ENCODE peak calls at places on chromosomes 7 and 10, in five cellular contexts. One of them, this sample, is unnamed.

GRCh38 chr7:29193316-29194205 is 1.0 kb upstream of the CHN2 start:
- ATAC-seq in GM12878: no peak
- ATAC-seq in K562: no peak
- ATAC-seq in GM23338: peak; percentile 11
- ATAC-seq in HCT116: no peak
- ATAC-seq in this sample: no peak

GRCh38 chr10:20406607-20407188 is 490.4 kb downstream of the NEBL start:
- ATAC-seq in GM12878: no peak
- ATAC-seq in K562: no peak
- ATAC-seq in GM23338: no peak
- ATAC-seq in HCT116: no peak
- ATAC-seq in this sample: peak; percentile 13

GRCh38 chr7:66047426-66047825 is 28.2 kb upstream of the ASL start:
- ATAC-seq in GM12878: no peak
- ATAC-seq in K562: no peak
- ATAC-seq in GM23338: no peak
- ATAC-seq in HCT116: peak; percentile 92
- ATAC-seq in this sample: no peak

GRCh38 chr10:99937630-99938029 is 72.1 kb downstream of the DNMBP start:
- ATAC-seq in GM12878: peak; percentile 83
- ATAC-seq in K562: no peak
- ATAC-seq in GM23338: no peak
- ATAC-seq in HCT116: no peak
- ATAC-seq in this sample: no peak

GRCh38 chr10:27242473-27242950 is 1.9 kb upstream of the ACBD5 start:
- ATAC-seq in GM12878: no peak
- ATAC-seq in K562: no peak
- ATAC-seq in GM23338: no peak
- ATAC-seq in HCT116: no peak
- ATAC-seq in this sample: no peak

GRCh38 chr7:95550546-95550945 is 45.8 kb downstream of the PDK4 start:
- ATAC-seq in GM12878: no peak
- ATAC-seq in K562: no peak
- ATAC-seq in GM23338: no peak
- ATAC-seq in HCT116: no peak
- ATAC-seq in this sample: no peak

GRCh38 chr10:75197066-75197465 is 13.5 kb upstream of the VDAC2 start:
- ATAC-seq in GM12878: no peak
- ATAC-seq in K562: peak; percentile 43
- ATAC-seq in GM23338: no peak
- ATAC-seq in HCT116: no peak
- ATAC-seq in this sample: no peak

GRCh38 chr10:50480054-50481007 is 143.4 kb downstream of the SGMS1 start:
- ATAC-seq in GM12878: no peak
- ATAC-seq in K562: no peak
- ATAC-seq in GM23338: peak; percentile 26
- ATAC-seq in HCT116: no peak
- ATAC-seq in this sample: no peak

GRCh38 chr7:47153076-47153475 is 428.8 kb downstream of the TNS3 start:
- ATAC-seq in GM12878: no peak
- ATAC-seq in K562: no peak
- ATAC-seq in GM23338: no peak
- ATAC-seq in HCT116: no peak
- ATAC-seq in this sample: peak; percentile 74

GRCh38 chr7:8147004-8147403 is 115.0 kb downstream of the ICA1 start:
- ATAC-seq in GM12878: no peak
- ATAC-seq in K562: no peak
- ATAC-seq in GM23338: peak; percentile 92
- ATAC-seq in HCT116: no peak
- ATAC-seq in this sample: no peak

GRCh38 chr10:32317795-32318194 is 29.2 kb downstream of the EPC1 start:
- ATAC-seq in GM12878: peak; percentile 95
- ATAC-seq in K562: no peak
- ATAC-seq in GM23338: no peak
- ATAC-seq in HCT116: no peak
- ATAC-seq in this sample: no peak

GRCh38 chr10:28897617-28898464 is 220.5 kb downstream of the BAMBI start:
- ATAC-seq in GM12878: no peak
- ATAC-seq in K562: no peak
- ATAC-seq in GM23338: no peak
- ATAC-seq in HCT116: no peak
- ATAC-seq in this sample: no peak

GRCh38 chr10:46291817-46292572 is 5.2 kb downstream of the ANTXRL start:
- ATAC-seq in GM12878: no peak
- ATAC-seq in K562: no peak
- ATAC-seq in GM23338: no peak
- ATAC-seq in HCT116: no peak
- ATAC-seq in this sample: peak; percentile 17

GRCh38 chr10:88113232-88113631 is 249.8 kb downstream of the PTEN start:
- ATAC-seq in GM12878: peak; percentile 44
- ATAC-seq in K562: no peak
- ATAC-seq in GM23338: no peak
- ATAC-seq in HCT116: no peak
- ATAC-seq in this sample: no peak

GRCh38 chr10:42630537-42631134 is 7.7 kb downstream of the ZNF33B start:
- ATAC-seq in GM12878: peak; percentile 49
- ATAC-seq in K562: no peak
- ATAC-seq in GM23338: no peak
- ATAC-seq in HCT116: no peak
- ATAC-seq in this sample: no peak

GRCh38 chr7:111727905-111728634 is 165.8 kb upstream of the IMMP2L start:
- ATAC-seq in GM12878: no peak
- ATAC-seq in K562: no peak
- ATAC-seq in GM23338: peak; percentile 79
- ATAC-seq in HCT116: no peak
- ATAC-seq in this sample: no peak

GRCh38 chr7:110922906-110923305 is 168.0 kb upstream of the LRRN3 start:
- ATAC-seq in GM12878: no peak
- ATAC-seq in K562: no peak
- ATAC-seq in GM23338: no peak
- ATAC-seq in HCT116: no peak
- ATAC-seq in this sample: peak; percentile 58

GRCh38 chr7:54643064-54643463 is 100.9 kb downstream of the VSTM2A start:
- ATAC-seq in GM12878: no peak
- ATAC-seq in K562: no peak
- ATAC-seq in GM23338: peak; percentile 81
- ATAC-seq in HCT116: no peak
- ATAC-seq in this sample: no peak

GRCh38 chr10:35887686-35888085 is 245.6 kb upstream of the FZD8 start:
- ATAC-seq in GM12878: no peak
- ATAC-seq in K562: no peak
- ATAC-seq in GM23338: no peak
- ATAC-seq in HCT116: no peak
- ATAC-seq in this sample: no peak

GRCh38 chr7:120272261-120272895 is 597 bp upstream of the KCND2 start:
- ATAC-seq in GM12878: peak; percentile 63
- ATAC-seq in K562: peak; percentile 85
- ATAC-seq in GM23338: peak; percentile 56
- ATAC-seq in HCT116: peak; percentile 78
- ATAC-seq in this sample: peak; percentile 35

GRCh38 chr10:74373059-74373458 is 222.0 kb downstream of the ADK start:
- ATAC-seq in GM12878: no peak
- ATAC-seq in K562: no peak
- ATAC-seq in GM23338: no peak
- ATAC-seq in HCT116: no peak
- ATAC-seq in this sample: no peak

GRCh38 chr7:143901710-143902587 is at the start of gene TCAF1:
- ATAC-seq in GM12878: peak; percentile 96
- ATAC-seq in K562: peak; percentile 95
- ATAC-seq in GM23338: peak; percentile 83
- ATAC-seq in HCT116: peak; percentile 93
- ATAC-seq in this sample: peak; percentile 98

GRCh38 chr7:130154131-130154500 is 51.1 kb downstream of the TMEM209 start:
- ATAC-seq in GM12878: peak; percentile 17
- ATAC-seq in K562: peak; percentile 45
- ATAC-seq in GM23338: peak; percentile 19
- ATAC-seq in HCT116: peak; percentile 52
- ATAC-seq in this sample: no peak

GRCh38 chr7:85464042-85464651 is 277.3 kb upstream of the SEMA3D start:
- ATAC-seq in GM12878: no peak
- ATAC-seq in K562: no peak
- ATAC-seq in GM23338: no peak
- ATAC-seq in HCT116: no peak
- ATAC-seq in this sample: no peak

GRCh38 chr7:194996-195829 is 2.8 kb downstream of the FAM20C start:
- ATAC-seq in GM12878: no peak
- ATAC-seq in K562: no peak
- ATAC-seq in GM23338: no peak
- ATAC-seq in HCT116: no peak
- ATAC-seq in this sample: no peak

GRCh38 chr10:70748305-70748704 is 36.9 kb downstream of the TBATA start:
- ATAC-seq in GM12878: no peak
- ATAC-seq in K562: no peak
- ATAC-seq in GM23338: no peak
- ATAC-seq in HCT116: no peak
- ATAC-seq in this sample: no peak

GRCh38 chr7:121519548-121520521 is 123.7 kb upstream of the FAM3C start:
- ATAC-seq in GM12878: peak; percentile 74
- ATAC-seq in K562: peak; percentile 59
- ATAC-seq in GM23338: no peak
- ATAC-seq in HCT116: no peak
- ATAC-seq in this sample: peak; percentile 56

GRCh38 chr7:138876326-138876725 is 78.3 kb upstream of the ATP6V0A4 start:
- ATAC-seq in GM12878: no peak
- ATAC-seq in K562: no peak
- ATAC-seq in GM23338: no peak
- ATAC-seq in HCT116: no peak
- ATAC-seq in this sample: no peak

GRCh38 chr10:85888004-85888403 is 478.6 kb downstream of the GRID1 start:
- ATAC-seq in GM12878: no peak
- ATAC-seq in K562: no peak
- ATAC-seq in GM23338: no peak
- ATAC-seq in HCT116: no peak
- ATAC-seq in this sample: no peak

GRCh38 chr7:90492250-90492649 is 22.8 kb downstream of the PTTG1IP2 start:
- ATAC-seq in GM12878: no peak
- ATAC-seq in K562: no peak
- ATAC-seq in GM23338: no peak
- ATAC-seq in HCT116: no peak
- ATAC-seq in this sample: no peak

GRCh38 chr7:23410446-23411183 is 59.7 kb downstream of the IGF2BP3 start:
- ATAC-seq in GM12878: peak; percentile 97
- ATAC-seq in K562: no peak
- ATAC-seq in GM23338: no peak
- ATAC-seq in HCT116: no peak
- ATAC-seq in this sample: no peak

GRCh38 chr7:28169166-28169713 is 11.4 kb downstream of the JAZF1 start:
- ATAC-seq in GM12878: no peak
- ATAC-seq in K562: no peak
- ATAC-seq in GM23338: no peak
- ATAC-seq in HCT116: no peak
- ATAC-seq in this sample: no peak

GRCh38 chr10:124554085-124554858 is 92.6 kb downstream of the LHPP start:
- ATAC-seq in GM12878: no peak
- ATAC-seq in K562: peak; percentile 76
- ATAC-seq in GM23338: peak; percentile 58
- ATAC-seq in HCT116: peak; percentile 51
- ATAC-seq in this sample: no peak

GRCh38 chr7:27124096-27124978 is 6.2 kb downstream of the HOXA4 start:
- ATAC-seq in GM12878: no peak
- ATAC-seq in K562: no peak
- ATAC-seq in GM23338: no peak
- ATAC-seq in HCT116: peak; percentile 84
- ATAC-seq in this sample: peak; percentile 41
- H3K4me3 ChIP-seq in GM12878: no peak overlapping the region
- H3K4me3 ChIP-seq in K562: no peak overlapping the region
- H3K4me3 ChIP-seq in GM23338: no peak overlapping the region
- H3K4me3 ChIP-seq in HCT116: peak overlapping the region; percentile 27
- H3K4me3 ChIP-seq in this sample: peak overlapping the region; percentile 54

GRCh38 chr7:82250598-82250997 is 193.0 kb downstream of the CACNA2D1 start:
- ATAC-seq in GM12878: no peak
- ATAC-seq in K562: no peak
- ATAC-seq in GM23338: no peak
- ATAC-seq in HCT116: no peak
- ATAC-seq in this sample: no peak

GRCh38 chr7:82249979-82250378 is 193.6 kb downstream of the CACNA2D1 start:
- ATAC-seq in GM12878: no peak
- ATAC-seq in K562: no peak
- ATAC-seq in GM23338: no peak
- ATAC-seq in HCT116: no peak
- ATAC-seq in this sample: no peak

GRCh38 chr7:82241371-82241770 is 202.2 kb downstream of the CACNA2D1 start:
- ATAC-seq in GM12878: no peak
- ATAC-seq in K562: no peak
- ATAC-seq in GM23338: no peak
- ATAC-seq in HCT116: no peak
- ATAC-seq in this sample: no peak

GRCh38 chr7:82247814-82248433 is 195.7 kb downstream of the CACNA2D1 start:
- ATAC-seq in GM12878: peak; percentile 84
- ATAC-seq in K562: no peak
- ATAC-seq in GM23338: peak; percentile 90
- ATAC-seq in HCT116: peak; percentile 78
- ATAC-seq in this sample: no peak

GRCh38 chr7:82244947-82245346 is 198.6 kb downstream of the CACNA2D1 start:
- ATAC-seq in GM12878: no peak
- ATAC-seq in K562: no peak
- ATAC-seq in GM23338: no peak
- ATAC-seq in HCT116: no peak
- ATAC-seq in this sample: no peak
- TF ChIP-seq POLR2AphosphoS5 in GM12878: no peak
- TF ChIP-seq POLR2AphosphoS5 in K562: no peak
- TF ChIP-seq POLR2AphosphoS5 in GM23338: no peak
- TF ChIP-seq POLR2AphosphoS5 in HCT116: no peak
- TF ChIP-seq POLR2AphosphoS5 in this sample: no peak

DNA sequence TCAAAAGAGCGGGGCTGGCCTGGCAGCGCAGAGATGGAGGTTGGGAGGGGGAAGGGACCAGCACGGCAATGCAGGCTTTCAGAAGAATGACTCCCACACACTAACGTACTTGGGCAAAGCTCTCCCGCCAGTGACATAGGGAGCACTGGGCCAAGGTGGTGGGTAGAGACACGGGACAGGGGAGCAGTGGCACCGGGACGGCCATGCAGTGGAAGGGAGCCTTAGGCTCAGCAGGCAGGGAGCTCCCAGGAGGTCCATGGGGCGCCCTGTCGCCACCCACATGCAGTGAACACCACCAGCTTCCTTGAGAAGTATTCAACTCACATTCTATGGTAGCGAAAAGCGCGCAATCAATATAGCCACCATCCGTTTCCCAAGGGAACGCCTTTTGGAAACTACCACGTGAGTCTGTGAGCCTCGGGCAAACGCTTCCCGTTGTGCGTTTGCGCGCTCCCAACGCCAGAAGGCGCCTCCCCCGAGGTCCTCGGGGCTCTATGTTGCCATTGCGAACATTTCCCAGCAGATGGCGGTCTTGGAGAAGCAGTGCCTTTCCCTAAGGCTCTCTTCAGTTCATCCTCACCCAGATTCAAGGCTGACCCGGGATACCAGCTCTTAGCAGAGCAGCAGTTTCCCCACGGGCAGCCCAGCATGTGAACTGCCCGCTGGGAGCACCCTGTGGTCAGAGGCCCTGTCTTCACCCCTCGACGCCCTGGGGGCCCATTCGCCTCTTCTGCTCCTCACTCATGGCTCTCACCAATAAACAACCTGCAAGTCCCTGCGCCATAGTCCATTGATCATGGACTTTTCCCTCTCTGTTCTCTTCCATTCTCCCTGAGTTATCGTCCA is 16.4 kb upstream of the OPALIN start:
- ATAC-seq in GM12878: peak; percentile 91
- ATAC-seq in K562: peak; percentile 95
- ATAC-seq in GM23338: peak; percentile 83
- ATAC-seq in HCT116: peak; percentile 91
- ATAC-seq in this sample: peak; percentile 89
- H3K4me3 ChIP-seq in GM12878: peak overlapping the region; percentile 68
- H3K4me3 ChIP-seq in K562: peak overlapping the region; percentile 16
- H3K4me3 ChIP-seq in GM23338: peak overlapping the region; percentile 70
- H3K4me3 ChIP-seq in HCT116: peak overlapping the region; percentile 27
- H3K4me3 ChIP-seq in this sample: peak overlapping the region; percentile 48

GRCh38 chr7:25456467-25457171 is 228.3 kb upstream of the NPVF start:
- ATAC-seq in GM12878: no peak
- ATAC-seq in K562: no peak
- ATAC-seq in GM23338: peak; percentile 69
- ATAC-seq in HCT116: no peak
- ATAC-seq in this sample: peak; percentile 63
- TF ChIP-seq POLR2AphosphoS5 in GM12878: no peak
- TF ChIP-seq POLR2AphosphoS5 in K562: no peak
- TF ChIP-seq POLR2AphosphoS5 in GM23338: no peak
- TF ChIP-seq POLR2AphosphoS5 in HCT116: no peak
- TF ChIP-seq POLR2AphosphoS5 in this sample: peak; percentile 87